ENCODE peak calls at places on chromosomes 4 and X, in eight cellular contexts. R is choroid plexus epithelial cell; F is heart right ventricle; T is stimulated activated CD4-positive, alpha-beta T cell treated with anti-CD3 and anti-CD28 coated beads, Interleukin-4, amount 100 ng/mL, for 4 hours; D is sigmoid colon; O is hypothalamus; K is progenitor cell of endocrine pancreas; W is GM04504. J is an unnamed sample.

GRCh38 chr4:164700471-164700870 is 53.5 kb upstream of the SMIM31 start:
- DNase-seq in T (no peak), D (no peak), K (no peak), O (no peak), F (no peak), W (no peak), R (no peak), J (no peak)

GRCh38 chr4:140637836-140638235 is 69.1 kb upstream of the UCP1 start:
- DNase-seq in F (no peak), W (no peak), K (no peak), O (no peak), T (no peak), R (peak; percentile 46), D (no peak), J (no peak)

GRCh38 chr4:39732728-39733127 is 34.8 kb downstream of the UBE2K start:
- DNase-seq in D (no peak), W (peak; percentile 60), K (no peak), F (no peak), O (no peak), T (no peak), R (peak; percentile 93), J (peak; percentile 46)

GRCh38 chr4:165325732-165326512 is 1.5 kb upstream of the MSMO1 start:
- DNase-seq in R (peak; percentile 89), F (no peak), O (no peak), K (no peak), T (no peak), W (peak; percentile 33), D (no peak), J (peak; percentile 39)

GRCh38 chr4:74284074-74284473 is 24.2 kb upstream of the EPGN start:
- DNase-seq in O (no peak), D (no peak), K (no peak), T (no peak), R (peak; percentile 67), W (peak; percentile 41), F (no peak), J (no peak)

GRCh38 chr4:76550966-76551780 is 116.1 kb downstream of the SHROOM3 start:
- DNase-seq in F (no peak), D (no peak), R (peak; percentile 71), T (no peak), K (no peak), W (no peak), O (no peak), J (no peak)

GRCh38 chr4:177182156-177182555 is 127.5 kb upstream of the NEIL3 start:
- DNase-seq in F (no peak), O (no peak), D (no peak), R (peak; percentile 12), T (no peak), W (peak; percentile 61), K (no peak), J (peak; percentile 39)

GRCh38 chr4:180665994-180666818 is 1577.0 kb upstream of the TENM3 start:
- DNase-seq in F (peak; percentile 6), O (no peak), D (no peak), K (peak; percentile 31), R (peak; percentile 72), T (no peak), W (peak; percentile 0), J (peak; percentile 24)

GRCh38 chrX:151981129-151981528 is 6.7 kb upstream of the GABRE start:
- DNase-seq in T (no peak), W (peak; percentile 54), R (peak; percentile 28), K (no peak), F (no peak), D (no peak), O (no peak), J (no peak)

GRCh38 chr4:69858683-69859082 is 1.3 kb downstream of the SULT1E1 start:
- DNase-seq in R (peak; percentile 77), T (no peak), K (no peak), W (no peak), D (no peak), F (no peak), O (no peak), J (no peak)

GRCh38 chrX:48956728-48957414 is 536 bp downstream of the OTUD5 start:
- DNase-seq in T (peak; percentile 66), D (no peak), F (peak; percentile 13), O (no peak), W (no peak), R (no peak), K (no peak), J (no peak)

GRCh38 chrX:3609800-3610199 is 103.6 kb downstream of the PRKX start:
- DNase-seq in K (no peak), R (peak; percentile 69), T (no peak), W (peak; percentile 57), D (no peak), F (no peak), O (no peak), J (peak; percentile 14)

GRCh38 chr4:175536852-175537453 is 275.1 kb downstream of the GPM6A start:
- DNase-seq in D (no peak), O (no peak), R (peak; percentile 90), T (no peak), K (no peak), F (no peak), W (peak; percentile 38), J (peak; percentile 8)

GRCh38 chrX:642436-643210 is 12.0 kb downstream of the SHOX start:
- DNase-seq in K (peak; percentile 4), R (no peak), D (no peak), O (no peak), T (no peak), F (no peak), W (no peak), J (no peak)

GRCh38 chr4:180336494-180337090 is 1906.6 kb upstream of the TENM3 start:
- DNase-seq in O (no peak), W (no peak), R (no peak), T (no peak), F (no peak), D (no peak), K (no peak), J (no peak)

GRCh38 chr4:125735107-125735506 is 420.4 kb downstream of the FAT4 start:
- DNase-seq in T (no peak), D (no peak), K (no peak), W (peak; percentile 69), F (peak; percentile 18), O (no peak), R (peak; percentile 99), J (peak; percentile 8)

GRCh38 chr4:161208564-161208963 is 955.2 kb downstream of the FSTL5 start:
- DNase-seq in T (no peak), W (no peak), D (no peak), F (no peak), R (no peak), O (no peak), K (no peak), J (no peak)

GRCh38 chr4:6104541-6105130 is 86.4 kb upstream of the C4orf50 start:
- DNase-seq in D (peak; percentile 47), T (no peak), R (no peak), O (no peak), F (no peak), W (no peak), K (no peak), J (no peak)